ENCODE peak calls at places on chromosomes 7 and 10, in six cellular contexts. R is IMR-90, H is H1, E is neuronal stem cell, J is mesenchymal stem cell, X is trophoblast cell. W is an unnamed sample.

GRCh38 chr7:231030-231857 is 38.9 kb downstream of the FAM20C start:
- DNase-seq in R (no peak), H (no peak), E (no peak), J (no peak), X (no peak), W (peak)

GRCh38 chr10:119379466-119380071 is 162.9 kb downstream of the RGS10 start:
- DNase-seq in R (no peak), H (no peak), E (no peak), J (no peak), X (no peak), W (no peak)

GRCh38 chr7:31122649-31123058 is 70.5 kb downstream of the ADCYAP1R1 start:
- DNase-seq in R (peak), H (peak), E (peak), J (peak), X (peak), W (peak)

GRCh38 chr10:13449296-13449695 is 79.5 kb downstream of the BEND7 start:
- DNase-seq in R (peak), H (no peak), E (no peak), J (no peak), X (no peak), W (no peak)

GRCh38 chr7:120874722-120875121 is 16.8 kb upstream of the TSPAN12 start:
- DNase-seq in R (no peak), H (no peak), E (no peak), J (no peak), X (no peak), W (no peak)

GRCh38 chr7:2521952-2522591 is 2.5 kb downstream of the LFNG start:
- DNase-seq in R (no peak), H (no peak), E (no peak), J (peak), X (peak), W (no peak)

GRCh38 chr10:117373848-117374505 is 1.3 kb downstream of the PDZD8 start:
- DNase-seq in R (peak), H (no peak), E (peak), J (peak), X (peak), W (peak)

GRCh38 chr10:124032982-124033886 is 60.2 kb downstream of the CHST15 start:
- DNase-seq in R (peak), H (no peak), E (no peak), J (peak), X (peak), W (peak)

GRCh38 chr7:73626814-73627213 is 2.5 kb upstream of the MLXIPL start:
- DNase-seq in R (peak), H (no peak), E (no peak), J (no peak), X (no peak), W (peak)

GRCh38 chr10:96208271-96208670 is 63.1 kb downstream of the BLNK start:
- DNase-seq in R (no peak), H (no peak), E (no peak), J (no peak), X (no peak), W (no peak)

GRCh38 chr10:131032329-131033165 is 279.0 kb downstream of the TCERG1L start:
- DNase-seq in R (no peak), H (no peak), E (no peak), J (no peak), X (no peak), W (no peak)

GRCh38 chr10:124640538-124641231 is 103.5 kb downstream of the FAM53B start:
- DNase-seq in R (no peak), H (no peak), E (peak), J (no peak), X (peak), W (no peak)

GRCh38 chr10:132384618-132385510 is 12.1 kb upstream of the PWWP2B start:
- DNase-seq in R (no peak), H (no peak), E (no peak), J (no peak), X (no peak), W (no peak)

GRCh38 chr10:29253096-29254029 is 35.5 kb upstream of the LYZL1 start:
- DNase-seq in R (no peak), H (no peak), E (no peak), J (peak), X (no peak), W (no peak)

GRCh38 chr10:90136731-90137316 is 435.4 kb downstream of the KIF20B start:
- DNase-seq in R (peak), H (peak), E (peak), J (peak), X (peak), W (peak)

GRCh38 chr10:46293228-46293627 is 6.4 kb downstream of the ANTXRL start:
- DNase-seq in R (no peak), H (no peak), E (no peak), J (no peak), X (no peak), W (no peak)
- H3K27ac ChIP-seq in R (no peak), H (no peak), E (no peak), J (no peak), X (no peak), W (no peak)

DNA sequence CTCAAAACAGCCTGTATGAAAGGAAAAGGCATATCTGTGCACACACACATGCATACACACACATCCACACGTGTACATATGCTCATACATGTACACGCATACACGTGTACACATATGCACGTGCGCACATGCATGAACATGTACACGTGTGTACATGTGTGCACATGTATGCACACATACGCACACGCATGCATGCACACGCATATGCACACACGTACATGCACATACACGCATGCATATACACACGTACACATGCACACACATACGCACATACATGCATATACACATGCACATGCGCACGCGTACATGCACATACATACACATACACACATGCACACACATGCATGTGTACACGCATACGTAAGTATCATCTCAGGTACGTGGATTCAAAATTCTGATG is 19.4 kb downstream of the DIP2C start:
- DNase-seq in R (no peak), H (peak), E (no peak), J (no peak), X (no peak), W (no peak)
- H4K8ac ChIP-seq in R (no peak), H (no peak), E (no peak), J (no peak), X (no peak), W (no peak)

DNA sequence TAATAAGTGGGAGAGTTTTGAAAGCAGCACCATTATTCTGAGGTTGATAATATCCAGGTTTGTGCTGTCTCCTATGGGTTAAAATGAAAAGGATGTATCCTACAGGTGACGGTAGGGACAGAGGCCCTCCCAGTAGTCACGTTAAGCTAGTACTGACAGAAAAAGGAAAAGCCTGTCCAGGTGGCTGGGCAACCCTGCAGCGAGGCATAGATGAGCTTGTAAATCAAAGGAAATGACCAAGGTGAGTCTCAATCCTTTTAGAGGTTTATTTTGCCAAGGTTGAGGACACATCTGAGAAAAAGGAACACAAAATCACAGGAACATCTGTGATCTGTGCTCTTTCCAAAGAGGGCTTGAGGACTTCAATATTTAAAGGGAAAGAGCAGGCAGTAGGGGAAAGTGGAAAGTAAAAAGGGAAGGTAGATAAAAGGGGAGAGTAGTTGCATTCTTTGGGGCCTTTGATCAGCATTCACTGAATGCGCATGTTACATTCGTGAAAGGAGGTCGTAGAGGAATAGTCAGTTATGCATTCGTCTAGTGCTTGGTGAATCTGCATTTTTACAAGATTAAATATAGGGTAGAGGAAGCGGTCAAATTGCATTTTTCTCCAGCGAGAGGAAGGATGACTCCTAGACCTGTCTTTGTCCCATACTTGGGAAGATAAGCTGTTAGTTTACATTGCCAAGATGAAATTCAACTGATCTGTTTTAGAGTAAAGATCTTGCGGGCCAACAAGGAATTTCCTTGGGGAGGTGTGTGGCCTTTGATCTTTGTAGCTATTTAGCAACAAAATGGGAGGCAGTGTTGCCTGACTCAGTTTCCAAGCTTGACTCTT is 899 bp upstream of the GSTO1 start:
- DNase-seq in R (peak), H (no peak), E (no peak), J (peak), X (peak), W (peak)
- H3K4me3 ChIP-seq in R (peak), H (peak), E (no peak), J (peak), X (no peak), W (peak)

DNA sequence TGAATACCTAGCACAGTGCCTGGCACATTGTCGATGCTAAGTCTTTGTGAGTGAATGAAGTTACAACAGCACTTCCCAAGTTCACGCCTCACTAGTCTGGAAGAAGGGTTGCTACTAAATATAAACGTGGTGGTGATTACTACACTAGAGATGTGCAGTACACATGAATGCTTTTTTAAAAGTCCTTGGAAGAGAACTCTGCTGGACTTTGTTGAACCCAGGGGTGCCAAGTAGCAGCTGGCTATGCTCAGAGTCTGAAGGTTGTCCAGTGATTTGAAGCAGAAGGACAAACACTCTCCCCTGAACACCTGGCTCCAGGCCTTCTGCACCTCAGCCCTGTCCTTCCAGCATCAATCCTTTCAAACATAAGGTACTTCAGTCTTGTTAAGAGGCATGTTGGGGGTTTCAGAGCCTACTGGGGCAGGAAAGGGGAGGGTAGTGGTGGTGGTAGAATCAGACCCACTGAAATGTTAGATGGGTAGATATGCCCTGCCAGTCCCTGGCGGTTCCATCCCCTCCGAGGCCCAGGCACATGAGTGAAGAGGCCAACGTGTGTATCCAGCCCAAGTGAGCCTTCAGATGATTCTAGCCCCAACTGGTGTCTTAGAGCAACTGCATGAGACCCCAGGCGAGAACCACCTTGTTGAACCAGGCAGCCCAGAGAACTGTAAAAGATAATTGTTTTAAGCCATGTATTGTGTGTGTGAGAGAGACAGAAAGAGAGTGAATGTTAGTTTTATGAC is 94.4 kb downstream of the TAX1BP1 start:
- DNase-seq in R (no peak), H (no peak), E (no peak), J (no peak), X (no peak), W (peak)
- H3K27ac ChIP-seq in R (no peak), H (no peak), E (no peak), J (no peak), X (no peak), W (no peak)

GRCh38 chr10:113603057-113603777 is 50.4 kb downstream of the HABP2 start:
- DNase-seq in R (no peak), H (no peak), E (no peak), J (no peak), X (peak), W (no peak)
- H4K8ac ChIP-seq in R (no peak), H (no peak), E (no peak), J (no peak), X (no peak), W (no peak)

GRCh38 chr10:100286051-100287033 is at the start of gene BLOC1S2:
- DNase-seq in R (peak), H (peak), E (peak), J (peak), X (peak), W (peak)
- H3K4me3 ChIP-seq in R (peak), H (peak), E (peak), J (peak), X (peak), W (peak)

W was measured in mesendoderm.